ENCODE peak calls at places on chromosome 1, in seven cellular contexts. U, Z, J, C, A, F and H are unnamed samples.
A peak's percentile ranks its signal among the peaks of the same experiment; 100 is the strongest.

GRCh38 chr1:224542783-224543440 is 73.2 kb upstream of the CNIH3 start:
- DNase-seq in U (peak; percentile 99), Z (peak; percentile 28), J (no peak), C (no peak), A (peak; percentile 99), F (no peak), H (no peak)

GRCh38 chr1:76901158-76901767 is 34.0 kb downstream of the ST6GALNAC5 start:
- DNase-seq in U (peak; percentile 57), Z (peak; percentile 9), J (peak; percentile 35), C (no peak), A (peak; percentile 69), F (no peak), H (peak; percentile 45)

GRCh38 chr1:225341642-225342041 is 86.2 kb downstream of the LBR start:
- DNase-seq in U (no peak), Z (no peak), J (no peak), C (no peak), A (no peak), F (no peak), H (no peak)

GRCh38 chr1:97006044-97006676 is 284.6 kb downstream of the PTBP2 start:
- DNase-seq in U (peak; percentile 76), Z (no peak), J (peak; percentile 61), C (no peak), A (peak; percentile 87), F (no peak), H (no peak)

GRCh38 chr1:39139723-39140360 is 64.7 kb upstream of the MACF1 start:
- DNase-seq in U (no peak), Z (no peak), J (no peak), C (no peak), A (no peak), F (no peak), H (no peak)

GRCh38 chr1:48560114-48560513 is 88.1 kb upstream of the SPATA6 start:
- DNase-seq in U (no peak), Z (no peak), J (no peak), C (no peak), A (no peak), F (no peak), H (no peak)

GRCh38 chr1:85806236-85806965 is 98.2 kb upstream of the ZNHIT6 start:
- DNase-seq in U (no peak), Z (peak; percentile 9), J (no peak), C (no peak), A (no peak), F (no peak), H (peak; percentile 87)

GRCh38 chr1:14869197-14869596 is 270.7 kb downstream of the KAZN start:
- DNase-seq in U (no peak), Z (no peak), J (no peak), C (no peak), A (no peak), F (no peak), H (no peak)

GRCh38 chr1:44808938-44809917 is 905 bp downstream of the BTBD19 start:
- DNase-seq in U (peak; percentile 74), Z (no peak), J (no peak), C (peak; percentile 86), A (peak; percentile 68), F (peak; percentile 76), H (no peak)

GRCh38 chr1:155226910-155227260 is 18.4 kb downstream of the MTX1 start:
- DNase-seq in U (no peak), Z (no peak), J (peak; percentile 52), C (no peak), A (peak; percentile 55), F (peak; percentile 61), H (peak; percentile 72)

GRCh38 chr1:234600418-234601216 is 9.4 kb downstream of the IRF2BP2 start:
- DNase-seq in U (peak; percentile 66), Z (peak; percentile 83), J (peak; percentile 75), C (no peak), A (no peak), F (peak; percentile 73), H (peak; percentile 82)

GRCh38 chr1:201602413-201603265 is 63.7 kb downstream of the NAV1 start:
- DNase-seq in U (peak; percentile 88), Z (no peak), J (no peak), C (no peak), A (peak; percentile 92), F (no peak), H (no peak)

GRCh38 chr1:227343727-227344551 is 25.6 kb upstream of the CDC42BPA start:
- DNase-seq in U (peak; percentile 85), Z (no peak), J (no peak), C (no peak), A (peak; percentile 86), F (no peak), H (no peak)

GRCh38 chr1:94737124-94737998 is 82.8 kb upstream of the SLC44A3 start:
- DNase-seq in U (peak; percentile 75), Z (no peak), J (no peak), C (no peak), A (no peak), F (no peak), H (no peak)

GRCh38 chr1:182604128-182604834 is at the start of gene RGS16:
- DNase-seq in U (peak; percentile 53), Z (peak; percentile 92), J (peak; percentile 88), C (peak; percentile 96), A (peak; percentile 81), F (peak; percentile 96), H (peak; percentile 78)

GRCh38 chr1:192430644-192431043 is 113.9 kb downstream of the RGS21 start:
- DNase-seq in U (no peak), Z (no peak), J (no peak), C (no peak), A (no peak), F (no peak), H (no peak)

GRCh38 chr1:22916469-22916817 is 56.2 kb downstream of the LACTBL1 start:
- DNase-seq in U (no peak), Z (no peak), J (peak; percentile 18), C (no peak), A (no peak), F (no peak), H (peak; percentile 11)

GRCh38 chr1:201044119-201044518 is 20.6 kb upstream of the KIF21B start:
- DNase-seq in U (no peak), Z (no peak), J (no peak), C (no peak), A (no peak), F (no peak), H (no peak)

GRCh38 chr1:53272349-53272748 is 34.0 kb upstream of the MAGOH start:
- DNase-seq in U (no peak), Z (no peak), J (no peak), C (peak; percentile 5), A (no peak), F (no peak), H (no peak)

GRCh38 chr1:21216835-21217811 is 40.4 kb upstream of the EIF4G3 start:
- DNase-seq in U (peak; percentile 33), Z (no peak), J (no peak), C (peak; percentile 68), A (peak; percentile 42), F (peak; percentile 74), H (peak; percentile 36)

GRCh38 chr1:152182942-152183341 is 23.9 kb upstream of the RPTN start:
- DNase-seq in U (peak; percentile 80), Z (no peak), J (no peak), C (no peak), A (peak; percentile 83), F (no peak), H (no peak)

GRCh38 chr1:42784946-42785693 is at the start of gene TMEM269:
- DNase-seq in U (no peak), Z (no peak), J (no peak), C (no peak), A (no peak), F (no peak), H (no peak)

GRCh38 chr1:242802973-242803372 is 278.5 kb upstream of the PLD5 start:
- DNase-seq in U (no peak), Z (no peak), J (no peak), C (no peak), A (no peak), F (no peak), H (no peak)

GRCh38 chr1:52880226-52880625 is 37.7 kb downstream of the ZYG11A start:
- DNase-seq in U (peak; percentile 57), Z (no peak), J (no peak), C (no peak), A (no peak), F (no peak), H (no peak)

GRCh38 chr1:154191990-154192450 is at the start of gene TPM3:
- DNase-seq in U (peak; percentile 70), Z (no peak), J (no peak), C (no peak), A (no peak), F (no peak), H (no peak)